ENCODE peak calls at places on chromosome 18, in nine cellular contexts. Y is A549; U is EL; E is GM04504; Z is fibroblast of lung; C is globus pallidus; Q is RWPE2; B is AG20443; X is activated T-cell treated with anti-CD3 and anti-CD28 coated beads, Interleukin-2, amount 50 U/mL, for 4 hours. H is an unnamed sample.

GRCh38 chr18:78766651-78767533 is 212.7 kb upstream of the SALL3 start:
- DNase-seq in Y (no peak), U (no peak), E (no peak), Z (no peak), C (no peak), Q (no peak), B (no peak), X (no peak), H (no peak)

GRCh38 chr18:76493213-76494107 is 1.6 kb downstream of the ZNF516 start:
- DNase-seq in Y (peak), U (peak), E (no peak), Z (peak), C (no peak), Q (no peak), B (peak), X (peak), H (no peak)

GRCh38 chr18:78627546-78628315 is 351.9 kb upstream of the SALL3 start:
- DNase-seq in Y (no peak), U (no peak), E (no peak), Z (no peak), C (no peak), Q (peak), B (no peak), X (no peak), H (no peak)

GRCh38 chr18:61702007-61702406 is 190.8 kb downstream of the RNF152 start:
- DNase-seq in Y (no peak), U (peak), E (peak), Z (peak), C (no peak), Q (no peak), B (peak), X (no peak), H (no peak)

GRCh38 chr18:76412818-76413565 is 82.0 kb downstream of the ZNF516 start:
- DNase-seq in Y (no peak), U (peak), E (peak), Z (peak), C (no peak), Q (no peak), B (peak), X (no peak), H (no peak)

GRCh38 chr18:2924920-2925319 is 78.1 kb downstream of the EMILIN2 start:
- DNase-seq in Y (no peak), U (no peak), E (no peak), Z (no peak), C (no peak), Q (no peak), B (no peak), X (no peak), H (no peak)

GRCh38 chr18:79329786-79330185 is 65.9 kb upstream of the NFATC1 start:
- DNase-seq in Y (no peak), U (no peak), E (no peak), Z (no peak), C (no peak), Q (no peak), B (no peak), X (no peak), H (no peak)

GRCh38 chr18:78769502-78770113 is 210.0 kb upstream of the SALL3 start:
- DNase-seq in Y (no peak), U (no peak), E (no peak), Z (no peak), C (no peak), Q (no peak), B (no peak), X (no peak), H (no peak)

GRCh38 chr18:44986933-44987332 is 306.2 kb downstream of the SETBP1 start:
- DNase-seq in Y (no peak), U (no peak), E (no peak), Z (no peak), C (no peak), Q (no peak), B (no peak), X (no peak), H (no peak)

GRCh38 chr18:56000041-56000440 is 412.0 kb upstream of the TCF4 start:
- DNase-seq in Y (no peak), U (no peak), E (no peak), Z (peak), C (no peak), Q (no peak), B (no peak), X (no peak), H (no peak)

GRCh38 chr18:2846241-2846637 is 567 bp upstream of the EMILIN2 start:
- DNase-seq in Y (no peak), U (peak), E (no peak), Z (peak), C (no peak), Q (no peak), B (peak), X (no peak), H (no peak)

GRCh38 chr18:67608909-67609308 is 92.4 kb upstream of the DSEL start:
- DNase-seq in Y (no peak), U (peak), E (no peak), Z (peak), C (no peak), Q (no peak), B (peak), X (no peak), H (no peak)